ENCODE peak calls at places on chromosome 20, in nine cellular contexts. B, Y, Q, C, F, H, U, D and T are unnamed samples.
A peak's percentile ranks its signal among the peaks of the same experiment; 100 is the strongest.

GRCh38 chr20:50303573-50304500 is 113.2 kb downstream of the CEBPB start:
- DNase-seq in B (no peak), Y (no peak), Q (peak; percentile 77), C (no peak), F (no peak), H (no peak), U (peak; percentile 85), D (peak; percentile 50), T (peak; percentile 68)

GRCh38 chr20:32709528-32710121 is 33.6 kb downstream of the COMMD7 start:
- DNase-seq in B (no peak), Y (no peak), Q (no peak), C (no peak), F (no peak), H (no peak), U (no peak), D (peak; percentile 33), T (no peak)

GRCh38 chr20:5991623-5992441 is 41.4 kb downstream of the MCM8 start:
- DNase-seq in B (no peak), Y (no peak), Q (no peak), C (no peak), F (no peak), H (no peak), U (no peak), D (peak; percentile 20), T (no peak)

GRCh38 chr20:32718749-32719348 is 24.4 kb downstream of the COMMD7 start:
- DNase-seq in B (no peak), Y (no peak), Q (no peak), C (no peak), F (no peak), H (no peak), U (no peak), D (no peak), T (no peak)

GRCh38 chr20:62535964-62536363 is 60.2 kb upstream of the GATA5 start:
- DNase-seq in B (no peak), Y (no peak), Q (no peak), C (no peak), F (no peak), H (no peak), U (peak; percentile 38), D (no peak), T (no peak)

GRCh38 chr20:47298624-47299023 is 57.9 kb downstream of the ZMYND8 start:
- DNase-seq in B (no peak), Y (no peak), Q (no peak), C (no peak), F (no peak), H (no peak), U (no peak), D (no peak), T (no peak)

GRCh38 chr20:38267251-38267650 is 6.7 kb upstream of the KIAA1755 start:
- DNase-seq in B (no peak), Y (no peak), Q (no peak), C (no peak), F (no peak), H (no peak), U (no peak), D (no peak), T (no peak)

GRCh38 chr20:62961310-62961783 is 8.8 kb downstream of the SLC17A9 start:
- DNase-seq in B (no peak), Y (no peak), Q (no peak), C (no peak), F (no peak), H (no peak), U (no peak), D (no peak), T (peak; percentile 45)

GRCh38 chr20:33871362-33871761 is 60.2 kb downstream of the CHMP4B start:
- DNase-seq in B (no peak), Y (no peak), Q (no peak), C (no peak), F (no peak), H (no peak), U (no peak), D (no peak), T (no peak)

GRCh38 chr20:59628171-59628570 is 23.8 kb downstream of the PHACTR3 start:
- DNase-seq in B (no peak), Y (no peak), Q (no peak), C (no peak), F (no peak), H (peak; percentile 95), U (no peak), D (no peak), T (no peak)

GRCh38 chr20:20551409-20551808 is 161.0 kb downstream of the RALGAPA2 start:
- DNase-seq in B (no peak), Y (no peak), Q (no peak), C (no peak), F (no peak), H (no peak), U (no peak), D (peak; percentile 97), T (no peak)

GRCh38 chr20:20368414-20369352 is 779 bp downstream of the INSM1 start:
- DNase-seq in B (no peak), Y (no peak), Q (no peak), C (peak; percentile 44), F (no peak), H (no peak), U (no peak), D (peak; percentile 75), T (no peak)

GRCh38 chr20:34069341-34070078 is 42.5 kb downstream of the EIF2S2 start:
- DNase-seq in B (peak; percentile 42), Y (no peak), Q (peak; percentile 70), C (no peak), F (peak; percentile 33), H (peak; percentile 80), U (peak; percentile 56), D (peak; percentile 93), T (peak; percentile 58)

GRCh38 chr20:59291740-59292139 is 8.7 kb upstream of the EDN3 start:
- DNase-seq in B (no peak), Y (no peak), Q (peak; percentile 64), C (no peak), F (no peak), H (no peak), U (no peak), D (peak; percentile 20), T (no peak)

GRCh38 chr20:41643504-41643938 is 25.3 kb upstream of the CHD6 start:
- DNase-seq in B (no peak), Y (no peak), Q (peak; percentile 50), C (no peak), F (no peak), H (no peak), U (no peak), D (peak; percentile 86), T (no peak)

GRCh38 chr20:58102252-58102651 is 126.2 kb downstream of the ANKRD60 start:
- DNase-seq in B (no peak), Y (no peak), Q (no peak), C (no peak), F (no peak), H (no peak), U (no peak), D (no peak), T (no peak)

GRCh38 chr20:13422637-13423036 is 201.6 kb downstream of the ISM1 start:
- DNase-seq in B (no peak), Y (no peak), Q (no peak), C (no peak), F (no peak), H (no peak), U (no peak), D (no peak), T (no peak)

GRCh38 chr20:47790032-47790965 is 5.0 kb upstream of the SULF2 start:
- DNase-seq in B (no peak), Y (no peak), Q (no peak), C (no peak), F (no peak), H (no peak), U (no peak), D (peak; percentile 54), T (no peak)

GRCh38 chr20:20603339-20603990 is 109.0 kb downstream of the RALGAPA2 start:
- DNase-seq in B (peak; percentile 2), Y (no peak), Q (no peak), C (peak; percentile 36), F (no peak), H (no peak), U (no peak), D (peak; percentile 92), T (no peak)

GRCh38 chr20:62907377-62908317 is 18.7 kb downstream of the DIDO1 start:
- DNase-seq in B (no peak), Y (no peak), Q (no peak), C (peak; percentile 43), F (no peak), H (no peak), U (no peak), D (no peak), T (no peak)

GRCh38 chr20:1301031-1301529 is 27.9 kb downstream of the SDCBP2 start:
- DNase-seq in B (peak; percentile 74), Y (peak; percentile 14), Q (peak; percentile 35), C (no peak), F (peak; percentile 32), H (no peak), U (no peak), D (no peak), T (no peak)

GRCh38 chr20:36818831-36819230 is 45.3 kb upstream of the DSN1 start:
- DNase-seq in B (no peak), Y (no peak), Q (no peak), C (no peak), F (no peak), H (no peak), U (no peak), D (no peak), T (no peak)

GRCh38 chr20:5143856-5144255 is 17.0 kb downstream of the CDS2 start:
- DNase-seq in B (no peak), Y (no peak), Q (no peak), C (no peak), F (no peak), H (no peak), U (no peak), D (no peak), T (no peak)

GRCh38 chr20:46770330-46771194 is 61.1 kb downstream of the SLC2A10 start:
- DNase-seq in B (no peak), Y (no peak), Q (no peak), C (no peak), F (no peak), H (no peak), U (no peak), D (no peak), T (no peak)

GRCh38 chr20:2314759-2315439 is 19.1 kb downstream of the TGM3 start:
- DNase-seq in B (no peak), Y (no peak), Q (no peak), C (no peak), F (no peak), H (no peak), U (peak; percentile 23), D (peak; percentile 93), T (no peak)

GRCh38 chr20:62834967-62835730 is 18.3 kb downstream of the COL9A3 start:
- DNase-seq in B (no peak), Y (no peak), Q (no peak), C (no peak), F (no peak), H (no peak), U (no peak), D (peak; percentile 44), T (no peak)

GRCh38 chr20:12047838-12048432 is 130.2 kb downstream of the BTBD3 start:
- DNase-seq in B (no peak), Y (no peak), Q (no peak), C (no peak), F (no peak), H (no peak), U (no peak), D (peak; percentile 11), T (no peak)

GRCh38 chr20:828987-829386 is 4.5 kb upstream of the FAM110A start:
- DNase-seq in B (no peak), Y (no peak), Q (no peak), C (no peak), F (no peak), H (no peak), U (no peak), D (no peak), T (no peak)

GRCh38 chr20:1646975-1647431 is 10.6 kb downstream of the SIRPG start:
- DNase-seq in B (no peak), Y (no peak), Q (no peak), C (no peak), F (no peak), H (no peak), U (no peak), D (no peak), T (no peak)

GRCh38 chr20:58144071-58144470 is 84.4 kb downstream of the ANKRD60 start:
- DNase-seq in B (no peak), Y (no peak), Q (no peak), C (no peak), F (no peak), H (no peak), U (no peak), D (no peak), T (no peak)

GRCh38 chr20:57807418-57808265 is 97.8 kb upstream of the PMEPA1 start:
- DNase-seq in B (no peak), Y (no peak), Q (no peak), C (no peak), F (no peak), H (no peak), U (peak; percentile 25), D (no peak), T (no peak)